ENCODE peak calls at places on chromosomes 4 and X, in nine cellular contexts. L is fibroblast of lung; M is Peyer's patch; Q is mesenchymal stem cell; X is H9; B is mammary epithelial cell; I is CD4-positive, CD25-positive, alpha-beta regulatory T cell; A is HAP-1; V is GM23338. E is an unnamed sample.

GRCh38 chr4:83490876-83491450 is 6.1 kb upstream of the ABRAXAS1 start:
- DNase-seq in L (peak; percentile 37), M (no peak), I (peak; percentile 53), B (no peak), V (peak; percentile 64), X (no peak), Q (peak; percentile 53), A (peak; percentile 80), E (peak; percentile 50)

GRCh38 chrX:152896450-152896849 is 1.4 kb upstream of the ZNF185 start:
- DNase-seq in V (no peak), I (no peak), L (no peak), A (no peak), B (no peak), M (no peak), X (no peak), Q (no peak), E (peak; percentile 90)

GRCh38 chrX:150032742-150033141 is 94.5 kb upstream of the EOLA2 start:
- DNase-seq in Q (peak; percentile 84), L (peak; percentile 78), B (peak; percentile 76), A (peak; percentile 60), V (no peak), I (no peak), M (no peak), X (no peak), E (peak; percentile 87)

GRCh38 chrX:101958139-101958538 is 26.3 kb upstream of the ZMAT1 start:
- DNase-seq in X (no peak), B (peak; percentile 1), A (no peak), V (no peak), L (peak; percentile 9), M (no peak), Q (peak; percentile 70), I (no peak), E (no peak)

GRCh38 chr4:140719022-140719421 is 37.2 kb downstream of the TBC1D9 start:
- DNase-seq in A (no peak), V (no peak), L (peak; percentile 40), X (no peak), Q (peak; percentile 91), M (no peak), B (peak; percentile 29), I (no peak), E (no peak)

GRCh38 chrX:24294619-24295018 is 19.2 kb downstream of the SUPT20HL2 start:
- DNase-seq in L (no peak), X (peak; percentile 75), V (peak; percentile 77), I (no peak), M (no peak), Q (peak; percentile 6), A (peak; percentile 34), B (no peak), E (peak; percentile 19)

GRCh38 chrX:37786666-37787337 is 6.9 kb downstream of the CYBB start:
- DNase-seq in A (no peak), Q (no peak), X (no peak), V (no peak), L (no peak), B (no peak), M (no peak), I (peak; percentile 11), E (no peak)

GRCh38 chr4:118337954-118338353 is 14.8 kb downstream of the PRSS12 start:
- DNase-seq in A (peak; percentile 63), M (no peak), I (no peak), X (no peak), V (peak; percentile 17), B (peak; percentile 17), Q (no peak), L (no peak), E (peak; percentile 23)

GRCh38 chr4:86892639-86892965 is 380 bp upstream of the C4orf36 start:
- DNase-seq in M (no peak), V (no peak), B (no peak), L (peak; percentile 38), X (no peak), A (no peak), Q (no peak), I (no peak), E (no peak)

GRCh38 chr4:59503731-59504130 is 1696.4 kb upstream of the ADGRL3 start:
- DNase-seq in I (no peak), Q (no peak), V (no peak), A (no peak), M (no peak), L (no peak), B (no peak), X (no peak), E (no peak)

GRCh38 chr4:67744561-67745283 is 9.5 kb downstream of the GNRHR start:
- DNase-seq in M (no peak), A (no peak), L (no peak), Q (peak; percentile 23), X (no peak), V (no peak), B (peak; percentile 43), I (no peak), E (peak; percentile 34)

GRCh38 chrX:10636337-10636736 is 16.0 kb upstream of the MID1 start:
- DNase-seq in V (peak; percentile 72), A (peak; percentile 86), Q (peak; percentile 68), B (peak; percentile 46), X (peak; percentile 40), I (no peak), M (no peak), L (peak; percentile 78), E (peak; percentile 80)

GRCh38 chr4:3708103-3708510 is 58.1 kb upstream of the ADRA2C start:
- DNase-seq in L (no peak), B (no peak), Q (no peak), I (no peak), V (no peak), X (no peak), A (no peak), M (peak; percentile 31), E (no peak)

GRCh38 chr4:187491959-187492358 is 503.6 kb upstream of the ZFP42 start:
- DNase-seq in V (no peak), M (no peak), A (no peak), I (no peak), B (no peak), L (peak; percentile 66), Q (no peak), X (no peak), E (no peak)

GRCh38 chrX:103918584-103919335 is 43.7 kb upstream of the TMSB15B start:
- DNase-seq in X (peak; percentile 86), V (peak; percentile 70), M (peak; percentile 78), A (peak; percentile 79), B (peak; percentile 66), Q (peak; percentile 81), I (peak; percentile 59), L (peak; percentile 47), E (peak; percentile 72)

GRCh38 chrX:43949669-43950068 is 23.5 kb downstream of the NDP start:
- DNase-seq in Q (no peak), X (peak; percentile 78), I (peak; percentile 14), B (no peak), A (peak; percentile 60), L (no peak), M (peak; percentile 47), V (peak; percentile 74), E (peak; percentile 46)

GRCh38 chrX:6257025-6257424 is 28.4 kb upstream of the NLGN4X start:
- DNase-seq in X (no peak), A (no peak), I (no peak), L (no peak), B (no peak), M (no peak), Q (no peak), V (no peak), E (no peak)

GRCh38 chr4:85701881-85702321 is 227.0 kb downstream of the ARHGAP24 start:
- DNase-seq in B (no peak), V (no peak), M (no peak), X (no peak), Q (no peak), I (no peak), A (no peak), L (peak; percentile 18), E (no peak)

GRCh38 chrX:103756736-103757135 is 19.9 kb upstream of the PLP1 start:
- DNase-seq in M (no peak), B (no peak), A (no peak), I (no peak), Q (no peak), V (no peak), L (no peak), X (no peak), E (no peak)

GRCh38 chr4:151719045-151719743 is 41.6 kb downstream of the GATB start:
- DNase-seq in I (no peak), Q (no peak), M (no peak), A (no peak), V (no peak), L (no peak), X (no peak), B (no peak), E (no peak)

GRCh38 chrX:50168305-50168704 is 32.5 kb downstream of the AKAP4 start:
- DNase-seq in Q (no peak), X (no peak), V (peak; percentile 9), B (no peak), L (no peak), I (no peak), A (no peak), M (no peak), E (no peak)

GRCh38 chrX:47194388-47194787 is 759 bp downstream of the UBA1 start:
- DNase-seq in Q (no peak), X (no peak), A (no peak), L (no peak), M (no peak), V (no peak), B (no peak), I (no peak), E (no peak)

GRCh38 chrX:23776363-23776762 is 6.6 kb upstream of the SAT1 start:
- DNase-seq in B (no peak), A (no peak), V (no peak), I (no peak), Q (no peak), X (no peak), M (no peak), L (no peak), E (no peak)

GRCh38 chr4:39490322-39490721 is 31.5 kb downstream of the LIAS start:
- DNase-seq in I (no peak), L (no peak), B (no peak), V (no peak), M (no peak), A (no peak), X (no peak), Q (no peak), E (no peak)
- H3K4me1 ChIP-seq in I (no peaks in the 10 kb centered on the region), L (no peaks in the 10 kb centered on the region), B (peaks cover 3% of the 10 kb centered on the region), V (no peaks in the 10 kb centered on the region), M (no peaks in the 10 kb centered on the region), A (no peaks in the 10 kb centered on the region), X (no peaks in the 10 kb centered on the region), Q (no peaks in the 10 kb centered on the region), E (peaks cover 4% of the 10 kb centered on the region)

GRCh38 chrX:1330605-1331004 is 6.0 kb upstream of the IL3RA start:
- DNase-seq in X (no peak), V (no peak), B (no peak), M (no peak), L (no peak), I (no peak), A (no peak), Q (no peak), E (no peak)
- H3K4me1 ChIP-seq in X (no peaks in the 10 kb centered on the region), V (no peaks in the 10 kb centered on the region), B (no peaks in the 10 kb centered on the region), M (no peaks in the 10 kb centered on the region), L (no peaks in the 10 kb centered on the region), I (no peaks in the 10 kb centered on the region), A (no peaks in the 10 kb centered on the region), Q (no peaks in the 10 kb centered on the region), E (no peaks in the 10 kb centered on the region)

GRCh38 chrX:1466232-1466661 is 13.5 kb upstream of the ASMTL start:
- DNase-seq in V (no peak), M (peak; percentile 42), I (no peak), A (no peak), B (no peak), X (peak; percentile 27), Q (no peak), L (no peak), E (no peak)
- H3K4me1 ChIP-seq in V (no peaks in the 10 kb centered on the region), M (no peaks in the 10 kb centered on the region), I (peaks cover 68% of the 10 kb centered on the region), A (no peaks in the 10 kb centered on the region), B (no peaks in the 10 kb centered on the region), X (no peaks in the 10 kb centered on the region), Q (peaks cover 13% of the 10 kb centered on the region), L (no peaks in the 10 kb centered on the region), E (peaks cover 7% of the 10 kb centered on the region)

GRCh38 chr4:174521800-174522182 is 497 bp downstream of the HPGD start:
- DNase-seq in B (peak; percentile 22), M (no peak), V (peak; percentile 42), X (peak; percentile 35), I (peak; percentile 19), Q (no peak), L (no peak), A (no peak), E (peak; percentile 45)
- H3K4me1 ChIP-seq in B (peaks cover 7% of the 10 kb centered on the region), M (no peaks in the 10 kb centered on the region), V (peaks cover 16% of the 10 kb centered on the region), X (no peaks in the 10 kb centered on the region), I (peaks cover 7% of the 10 kb centered on the region), Q (peaks cover 11% of the 10 kb centered on the region), L (no peaks in the 10 kb centered on the region), A (no peaks in the 10 kb centered on the region), E (peaks cover 17% of the 10 kb centered on the region)